ENCODE peak calls at places on chromosome 2, in four cellular contexts. J is OCI-LY7; O is A549; T is naive thymus-derived CD4-positive, alpha-beta T cell. G is an unnamed sample. For H3K4me1, the result is how much of the 10 kb centered on the place peaks cover.

GRCh38 chr2:65349863-65350262 is 82.5 kb downstream of the SPRED2 start:
- DNase-seq in J (peak), O (no peak), T (no peak), G (no peak)

GRCh38 chr2:128446049-128446811 is 127.6 kb upstream of the HS6ST1 start:
- DNase-seq in J (no peak), O (no peak), T (no peak), G (no peak)

GRCh38 chr2:65396348-65397026 is 35.9 kb downstream of the SPRED2 start:
- DNase-seq in J (peak), O (peak), T (no peak), G (no peak)

GRCh38 chr2:156396126-156396525 is 40.1 kb upstream of the GPD2 start:
- DNase-seq in J (peak), O (no peak), T (no peak), G (no peak)

GRCh38 chr2:214376631-214377624 is 33.9 kb upstream of the VWC2L start:
- DNase-seq in J (no peak), O (no peak), T (no peak), G (no peak)

GRCh38 chr2:44974064-44974715 is 32.7 kb downstream of the SIX3 start:
- DNase-seq in J (peak), O (peak), T (no peak), G (no peak)

GRCh38 chr2:38462121-38462634 is 85.1 kb upstream of the ATL2 start:
- DNase-seq in J (no peak), O (peak), T (no peak), G (no peak)

GRCh38 chr2:37671013-37671815 is at the start of gene CDC42EP3:
- DNase-seq in J (peak), O (peak), T (peak), G (peak)

GRCh38 chr2:144937899-144938298 is 418.0 kb upstream of the ZEB2 start:
- DNase-seq in J (no peak), O (no peak), T (no peak), G (no peak)

GRCh38 chr2:167729911-167730310 is 517.5 kb downstream of the STK39 start:
- DNase-seq in J (no peak), O (no peak), T (no peak), G (no peak)

DNA sequence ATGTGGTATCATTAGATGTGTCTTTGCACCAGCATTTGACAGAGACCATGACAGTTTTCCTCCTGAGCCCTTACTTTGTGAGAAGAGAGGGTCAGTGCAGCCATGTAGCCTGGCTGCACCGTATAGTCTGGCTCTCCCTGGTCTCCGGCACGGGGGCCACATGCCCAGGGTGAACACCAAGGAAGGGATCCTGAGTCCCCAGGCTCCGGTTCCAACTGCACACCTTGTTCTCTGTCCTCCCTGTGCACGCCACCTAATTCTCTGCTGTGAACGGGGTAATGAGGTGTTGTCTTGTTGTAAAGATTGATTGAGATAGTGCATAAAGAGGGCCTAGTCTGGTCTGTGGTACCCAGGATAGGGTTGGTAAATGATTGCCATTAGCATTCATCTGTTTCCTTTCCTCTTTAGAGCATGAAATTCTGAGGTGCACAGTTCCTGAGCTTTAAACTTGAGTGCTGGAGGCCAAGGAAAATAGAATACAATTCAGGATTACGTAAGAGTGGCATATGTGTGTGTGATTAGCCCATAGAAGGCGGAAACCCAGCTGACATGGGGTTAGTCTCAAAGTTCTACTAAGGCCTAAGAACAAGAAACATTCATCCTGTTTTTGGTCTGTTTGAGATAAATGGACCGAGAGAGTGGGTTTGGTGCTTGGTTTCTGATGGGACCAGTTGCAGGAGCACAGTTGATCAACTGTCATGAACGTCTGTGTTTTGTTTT is 55.5 kb downstream of the NCK2 start:
- DNase-seq in J (no peak), O (no peak), T (peak), G (no peak)
- H3K4me1 ChIP-seq in J (half or more), O (under half), T (half or more), G (half or more)

GRCh38 chr2:227942021-227942420 is 70.6 kb downstream of the DAW1 start:
- DNase-seq in J (no peak), O (no peak), T (no peak), G (no peak)
- H3K27ac ChIP-seq in J (no peak), O (no peak), T (no peak), G (no peak)

GRCh38 chr2:152453129-152453642 is 118.2 kb downstream of the FMNL2 start:
- DNase-seq in J (no peak), O (no peak), T (no peak), G (no peak)
- H3K4me3 ChIP-seq in J (no peak), O (no peak), T (no peak), G (no peak)

GRCh38 chr2:27076323-27076722 is 2.1 kb upstream of the EMILIN1 start:
- DNase-seq in J (no peak), O (no peak), T (no peak), G (no peak)
- H3K4me1 ChIP-seq in J (half or more), O (under half), T (under half), G (under half)

GRCh38 chr2:200039847-200040246 is 84.5 kb downstream of the MAIP1 start:
- DNase-seq in J (no peak), O (no peak), T (no peak), G (no peak)

GRCh38 chr2:200040831-200041230 is 85.4 kb downstream of the MAIP1 start:
- DNase-seq in J (no peak), O (no peak), T (no peak), G (no peak)

GRCh38 chr2:200042944-200043343 is 87.6 kb downstream of the MAIP1 start:
- DNase-seq in J (no peak), O (no peak), T (no peak), G (no peak)

GRCh38 chr2:200042102-200042735 is 86.8 kb downstream of the MAIP1 start:
- DNase-seq in J (no peak), O (no peak), T (no peak), G (no peak)

DNA sequence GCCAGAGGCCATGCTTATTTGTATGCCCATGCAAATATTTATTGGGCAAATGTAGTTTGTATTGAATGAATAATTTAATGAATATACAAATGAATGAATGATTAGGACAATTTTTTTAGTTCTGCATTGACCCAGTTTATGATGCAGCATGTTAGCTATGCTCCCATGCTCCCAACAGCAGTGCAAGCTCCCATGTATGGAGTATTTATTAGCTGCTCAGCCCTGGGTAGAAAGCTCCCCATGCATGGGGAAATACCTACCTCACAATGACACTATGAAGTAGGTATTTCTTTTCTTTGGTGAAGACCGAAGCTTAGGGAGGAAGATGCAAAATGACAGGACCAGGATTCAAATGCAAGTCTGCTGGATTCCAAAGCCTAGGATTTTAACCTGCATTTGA is 84.9 kb downstream of the MAIP1 start:
- DNase-seq in J (no peak), O (no peak), T (no peak), G (no peak)
- H3K27ac ChIP-seq in J (no peak), O (no peak), T (no peak), G (no peak)

DNA sequence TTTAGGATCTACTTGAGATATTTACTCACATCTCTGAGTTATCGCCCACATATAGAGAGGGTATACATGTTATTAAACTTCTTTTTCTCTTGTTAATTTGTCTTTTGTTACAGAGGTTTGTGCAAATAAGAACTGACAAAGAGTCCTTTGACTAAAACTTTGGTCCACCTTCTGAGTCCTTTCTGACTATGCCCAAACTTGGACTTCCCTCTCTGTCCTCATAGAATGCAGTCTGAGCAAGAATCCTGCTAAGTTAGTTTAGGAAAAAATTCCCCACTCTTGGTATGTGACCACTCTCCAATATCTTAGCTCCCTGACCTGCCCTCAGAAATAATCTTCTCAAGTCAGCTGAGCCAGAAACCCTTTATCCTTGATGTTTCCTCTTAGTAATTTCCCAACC is 257.5 kb upstream of the REG3G start:
- DNase-seq in J (no peak), O (no peak), T (no peak), G (no peak)
- H3K4me3 ChIP-seq in J (no peak), O (no peak), T (no peak), G (no peak)

DNA sequence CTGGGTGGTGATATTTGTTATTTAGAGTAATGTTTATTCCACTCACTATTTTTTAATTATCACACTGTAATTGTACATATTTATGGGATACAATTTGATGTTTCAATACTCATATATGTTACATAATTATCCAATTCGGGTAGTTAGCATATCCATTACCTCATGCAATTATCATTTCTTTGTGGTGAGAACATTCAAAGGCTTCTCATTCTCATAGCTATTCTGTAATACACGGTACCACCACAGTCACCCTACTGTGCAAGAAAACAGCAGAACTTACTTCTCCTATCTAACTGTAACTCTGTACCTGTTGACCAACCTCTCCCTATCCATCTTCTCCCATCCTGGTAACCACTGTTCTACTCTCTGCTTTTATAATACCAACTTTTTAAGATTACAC is 4.6 kb downstream of the TBC1D8 start:
- DNase-seq in J (no peak), O (no peak), T (no peak), G (no peak)
- H3K4me1 ChIP-seq in J (under half), O (half or more), T (under half), G (under half)

DNA sequence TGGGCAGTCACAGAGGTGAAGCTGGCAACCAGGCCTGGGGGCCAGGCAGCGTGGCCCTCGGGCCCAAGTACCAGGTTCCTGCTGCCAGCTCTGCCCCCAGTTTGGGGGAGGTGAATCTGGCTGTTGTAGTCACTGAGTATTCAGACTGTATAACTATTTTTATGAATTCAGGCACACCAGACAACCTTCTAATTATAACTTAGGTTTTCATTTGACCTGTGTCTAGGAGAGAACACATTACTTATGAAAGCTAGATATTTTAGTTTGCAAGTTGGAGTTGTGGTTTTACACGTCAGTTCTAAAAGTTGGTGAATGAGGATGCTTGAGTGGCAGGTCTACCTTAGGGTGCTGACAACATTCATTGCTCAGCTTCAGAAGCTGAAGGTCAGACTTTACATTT is 71.7 kb downstream of the LIMS1 start:
- DNase-seq in J (no peak), O (no peak), T (no peak), G (no peak)
- H3K27ac ChIP-seq in J (no peak), O (no peak), T (no peak), G (no peak)

GRCh38 chr2:207260947-207261346 is 95.2 kb upstream of the KLF7 start:
- DNase-seq in J (no peak), O (no peak), T (no peak), G (no peak)
- H3K4me3 ChIP-seq in J (no peak), O (no peak), T (no peak), G (no peak)

G was measured in CD4-positive, alpha-beta memory T cell.